ENCODE peak calls at places on chromosomes 16 and 17, in five cellular contexts. One of them, this sample, is unnamed.
A peak's percentile ranks its signal among the peaks of the same experiment; 100 is the strongest.

GRCh38 chr17:8006836-8007680 is 4.6 kb downstream of the GUCY2D start:
- DNase-seq in heart right ventricle: no peak
- DNase-seq in gastrocnemius medialis: no peak
- DNase-seq in ovary: no peak
- DNase-seq in heart left ventricle: no peak
- DNase-seq in this sample: no peak

GRCh38 chr16:49639739-49640388 is 216.0 kb downstream of the ZNF423 start:
- DNase-seq in heart right ventricle: peak; percentile 75
- DNase-seq in gastrocnemius medialis: no peak
- DNase-seq in ovary: peak; percentile 91
- DNase-seq in heart left ventricle: peak; percentile 63
- DNase-seq in this sample: no peak

GRCh38 chr16:4624827-4625616 is 396 bp downstream of the MGRN1 start:
- DNase-seq in heart right ventricle: peak; percentile 62
- DNase-seq in gastrocnemius medialis: no peak
- DNase-seq in ovary: peak; percentile 60
- DNase-seq in heart left ventricle: peak; percentile 72
- DNase-seq in this sample: peak; percentile 83

GRCh38 chr17:44559288-44560249 is 2.3 kb downstream of the FZD2 start:
- DNase-seq in heart right ventricle: no peak
- DNase-seq in gastrocnemius medialis: no peak
- DNase-seq in ovary: no peak
- DNase-seq in heart left ventricle: peak; percentile 22
- DNase-seq in this sample: no peak

GRCh38 chr17:45451131-45451530 is 18.5 kb upstream of the ARHGAP27 start:
- DNase-seq in heart right ventricle: no peak
- DNase-seq in gastrocnemius medialis: no peak
- DNase-seq in ovary: no peak
- DNase-seq in heart left ventricle: no peak
- DNase-seq in this sample: no peak

GRCh38 chr17:9802294-9802693 is 10.9 kb upstream of the DHRS7C start:
- DNase-seq in heart right ventricle: no peak
- DNase-seq in gastrocnemius medialis: no peak
- DNase-seq in ovary: no peak
- DNase-seq in heart left ventricle: no peak
- DNase-seq in this sample: no peak

GRCh38 chr16:1448536-1449116 is 4.3 kb upstream of the CCDC154 start:
- DNase-seq in heart right ventricle: no peak
- DNase-seq in gastrocnemius medialis: no peak
- DNase-seq in ovary: no peak
- DNase-seq in heart left ventricle: no peak
- DNase-seq in this sample: no peak

GRCh38 chr17:1473170-1473569 is 17.1 kb upstream of the CRK start:
- DNase-seq in heart right ventricle: no peak
- DNase-seq in gastrocnemius medialis: no peak
- DNase-seq in ovary: no peak
- DNase-seq in heart left ventricle: no peak
- DNase-seq in this sample: no peak

GRCh38 chr17:78406396-78406795 is 27.9 kb downstream of the PGS1 start:
- DNase-seq in heart right ventricle: no peak
- DNase-seq in gastrocnemius medialis: no peak
- DNase-seq in ovary: no peak
- DNase-seq in heart left ventricle: no peak
- DNase-seq in this sample: no peak

GRCh38 chr17:82440377-82440981 is 10.1 kb downstream of the CYBC1 start:
- DNase-seq in heart right ventricle: no peak
- DNase-seq in gastrocnemius medialis: no peak
- DNase-seq in ovary: no peak
- DNase-seq in heart left ventricle: no peak
- DNase-seq in this sample: peak; percentile 37

GRCh38 chr16:53478965-53479364 is 24.0 kb downstream of the AKTIP start:
- DNase-seq in heart right ventricle: no peak
- DNase-seq in gastrocnemius medialis: no peak
- DNase-seq in ovary: no peak
- DNase-seq in heart left ventricle: no peak
- DNase-seq in this sample: no peak

GRCh38 chr16:84689126-84689525 is 10.7 kb upstream of the USP10 start:
- DNase-seq in heart right ventricle: no peak
- DNase-seq in gastrocnemius medialis: no peak
- DNase-seq in ovary: no peak
- DNase-seq in heart left ventricle: no peak
- DNase-seq in this sample: no peak

GRCh38 chr17:60391419-60392041 is 403 bp downstream of the USP32 start:
- DNase-seq in heart right ventricle: no peak
- DNase-seq in gastrocnemius medialis: no peak
- DNase-seq in ovary: no peak
- DNase-seq in heart left ventricle: no peak
- DNase-seq in this sample: no peak

GRCh38 chr17:77829871-77830799 is 128.4 kb upstream of the TNRC6C start:
- DNase-seq in heart right ventricle: peak; percentile 86
- DNase-seq in gastrocnemius medialis: no peak
- DNase-seq in ovary: no peak
- DNase-seq in heart left ventricle: peak; percentile 80
- DNase-seq in this sample: peak; percentile 45

GRCh38 chr17:37774508-37774907 is 29.6 kb upstream of the HNF1B start:
- DNase-seq in heart right ventricle: no peak
- DNase-seq in gastrocnemius medialis: no peak
- DNase-seq in ovary: no peak
- DNase-seq in heart left ventricle: no peak
- DNase-seq in this sample: no peak

GRCh38 chr17:3905017-3905486 is 11.2 kb downstream of the P2RX1 start:
- DNase-seq in heart right ventricle: no peak
- DNase-seq in gastrocnemius medialis: no peak
- DNase-seq in ovary: no peak
- DNase-seq in heart left ventricle: no peak
- DNase-seq in this sample: no peak

GRCh38 chr17:66309793-66310192 is 7.4 kb downstream of the PRKCA start:
- DNase-seq in heart right ventricle: no peak
- DNase-seq in gastrocnemius medialis: no peak
- DNase-seq in ovary: no peak
- DNase-seq in heart left ventricle: no peak
- DNase-seq in this sample: no peak

GRCh38 chr16:84952335-84953050 is 58.8 kb downstream of the ZDHHC7 start:
- DNase-seq in heart right ventricle: peak; percentile 81
- DNase-seq in gastrocnemius medialis: peak; percentile 67
- DNase-seq in ovary: peak; percentile 81
- DNase-seq in heart left ventricle: peak; percentile 80
- DNase-seq in this sample: peak; percentile 69

GRCh38 chr16:81624718-81625543 is 154.2 kb upstream of the PLCG2 start:
- DNase-seq in heart right ventricle: no peak
- DNase-seq in gastrocnemius medialis: no peak
- DNase-seq in ovary: no peak
- DNase-seq in heart left ventricle: no peak
- DNase-seq in this sample: no peak

GRCh38 chr17:81631482-81631881 is 5.4 kb downstream of the NPLOC4 start:
- DNase-seq in heart right ventricle: no peak
- DNase-seq in gastrocnemius medialis: no peak
- DNase-seq in ovary: no peak
- DNase-seq in heart left ventricle: no peak
- DNase-seq in this sample: no peak

GRCh38 chr16:77840623-77841274 is 52.4 kb downstream of the VAT1L start:
- DNase-seq in heart right ventricle: no peak
- DNase-seq in gastrocnemius medialis: no peak
- DNase-seq in ovary: no peak
- DNase-seq in heart left ventricle: no peak
- DNase-seq in this sample: no peak

GRCh38 chr16:11624645-11625607 is 38.2 kb upstream of the LITAF start:
- DNase-seq in heart right ventricle: no peak
- DNase-seq in gastrocnemius medialis: no peak
- DNase-seq in ovary: no peak
- DNase-seq in heart left ventricle: no peak
- DNase-seq in this sample: no peak

GRCh38 chr16:53433930-53434435 is 288 bp upstream of the RBL2 start:
- DNase-seq in heart right ventricle: peak; percentile 87
- DNase-seq in gastrocnemius medialis: peak; percentile 73
- DNase-seq in ovary: peak; percentile 81
- DNase-seq in heart left ventricle: peak; percentile 91
- DNase-seq in this sample: no peak

DNA sequence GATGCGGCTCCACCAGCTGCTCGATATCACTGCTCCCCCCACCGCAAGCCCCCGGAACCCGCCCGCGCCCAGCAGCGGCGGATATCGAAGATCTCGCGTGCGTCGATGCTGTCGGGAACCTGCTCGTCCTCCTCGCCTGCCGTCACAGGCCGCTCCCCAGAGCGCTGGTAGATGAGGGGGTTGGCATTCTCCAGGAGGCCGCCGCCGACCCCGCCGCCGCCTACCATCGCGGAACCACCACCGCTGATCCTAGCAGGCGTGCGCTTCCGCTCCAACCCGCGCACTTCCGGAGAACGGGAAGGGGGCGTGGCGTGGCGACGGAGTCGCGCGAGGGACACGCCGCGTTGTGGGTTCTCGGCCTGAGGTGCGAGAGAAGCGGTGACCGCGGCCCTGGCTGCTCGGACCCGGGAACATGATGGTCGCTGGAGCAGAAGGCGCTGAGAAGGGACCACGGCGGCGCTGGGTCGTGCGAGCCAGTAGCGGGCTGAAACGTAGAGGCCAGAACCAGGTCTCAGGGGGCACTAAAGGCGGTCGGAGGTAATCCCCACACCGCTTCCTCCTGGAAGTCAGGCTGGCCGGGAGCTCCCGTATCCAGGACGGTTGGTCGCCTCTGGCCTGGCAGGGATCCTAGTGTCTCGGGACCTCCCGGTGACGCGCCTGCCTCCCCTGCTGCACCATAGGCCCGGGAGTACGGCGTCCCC is at the start of gene CIAO2B:
- DNase-seq in heart right ventricle: peak; percentile 90
- DNase-seq in gastrocnemius medialis: peak; percentile 77
- DNase-seq in ovary: peak; percentile 86
- DNase-seq in heart left ventricle: peak; percentile 93
- DNase-seq in this sample: peak; percentile 93
- H3K4me3 ChIP-seq in heart right ventricle: peak within 1 kb of the TSS; percentile 99
- H3K4me3 ChIP-seq in gastrocnemius medialis: peak within 1 kb of the TSS; percentile 88
- H3K4me3 ChIP-seq in ovary: peak within 1 kb of the TSS; percentile 99
- H3K4me3 ChIP-seq in heart left ventricle: peak within 1 kb of the TSS; percentile 99
- H3K4me3 ChIP-seq in this sample: peak within 1 kb of the TSS; percentile 98

DNA sequence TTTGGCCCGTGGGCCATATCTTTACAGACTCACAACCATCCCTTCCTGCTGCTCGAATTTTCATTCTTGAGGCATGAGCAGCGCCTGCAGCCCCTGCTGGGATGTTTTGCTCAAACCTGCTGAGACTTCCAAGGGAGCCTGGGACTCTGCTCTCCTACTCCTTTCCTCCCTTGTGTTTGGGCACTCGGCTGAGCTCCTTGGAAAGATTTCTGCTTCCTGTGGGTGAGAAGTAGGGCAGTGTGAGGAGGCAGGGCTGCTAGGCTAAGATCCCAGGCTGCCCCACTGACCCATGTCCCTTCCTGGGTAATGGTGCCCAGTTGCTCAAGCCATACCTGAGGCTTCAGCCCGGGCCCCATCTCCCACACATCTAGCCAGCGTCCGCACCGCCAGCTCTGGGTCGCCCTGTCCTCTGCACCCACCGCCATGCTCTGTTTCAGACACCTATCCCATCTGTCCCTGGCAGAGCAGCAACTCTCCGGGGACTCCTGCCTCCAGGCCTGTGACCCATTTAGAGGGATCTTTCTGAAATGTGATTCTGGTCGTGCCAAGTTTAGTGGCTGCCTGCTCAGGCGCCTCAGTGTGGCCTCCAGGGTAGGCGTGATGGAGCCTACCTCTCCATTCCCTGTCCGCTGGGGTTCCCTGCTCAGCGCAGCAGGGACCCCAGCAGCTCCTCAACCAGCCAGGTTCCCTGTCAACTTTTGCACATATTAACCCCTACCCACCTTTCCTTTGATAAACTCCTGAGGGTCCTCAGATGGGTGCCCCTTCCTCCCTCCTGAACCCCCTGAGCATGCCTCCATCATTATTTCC is 190.1 kb downstream of the CCDC182 start:
- DNase-seq in heart right ventricle: no peak
- DNase-seq in gastrocnemius medialis: peak; percentile 51
- DNase-seq in ovary: no peak
- DNase-seq in heart left ventricle: no peak
- DNase-seq in this sample: no peak
- TF ChIP-seq CTCF in heart right ventricle: no peak
- TF ChIP-seq CTCF in gastrocnemius medialis: no peak
- TF ChIP-seq CTCF in ovary: no peak
- TF ChIP-seq CTCF in heart left ventricle: no peak
- TF ChIP-seq CTCF in this sample: no peak

GRCh38 chr16:30122621-30123160 is 329 bp downstream of the MAPK3 start:
- DNase-seq in heart right ventricle: no peak
- DNase-seq in gastrocnemius medialis: no peak
- DNase-seq in ovary: no peak
- DNase-seq in heart left ventricle: no peak
- DNase-seq in this sample: no peak

GRCh38 chr16:30119428-30119827 is 3.6 kb downstream of the MAPK3 start:
- DNase-seq in heart right ventricle: no peak
- DNase-seq in gastrocnemius medialis: no peak
- DNase-seq in ovary: no peak
- DNase-seq in heart left ventricle: no peak
- DNase-seq in this sample: no peak

GRCh38 chr16:30124985-30125379 is 2.0 kb upstream of the MAPK3 start:
- DNase-seq in heart right ventricle: no peak
- DNase-seq in gastrocnemius medialis: no peak
- DNase-seq in ovary: no peak
- DNase-seq in heart left ventricle: no peak
- DNase-seq in this sample: no peak

GRCh38 chr16:30120340-30121105 is 2.5 kb downstream of the MAPK3 start:
- DNase-seq in heart right ventricle: no peak
- DNase-seq in gastrocnemius medialis: no peak
- DNase-seq in ovary: no peak
- DNase-seq in heart left ventricle: no peak
- DNase-seq in this sample: no peak

DNA sequence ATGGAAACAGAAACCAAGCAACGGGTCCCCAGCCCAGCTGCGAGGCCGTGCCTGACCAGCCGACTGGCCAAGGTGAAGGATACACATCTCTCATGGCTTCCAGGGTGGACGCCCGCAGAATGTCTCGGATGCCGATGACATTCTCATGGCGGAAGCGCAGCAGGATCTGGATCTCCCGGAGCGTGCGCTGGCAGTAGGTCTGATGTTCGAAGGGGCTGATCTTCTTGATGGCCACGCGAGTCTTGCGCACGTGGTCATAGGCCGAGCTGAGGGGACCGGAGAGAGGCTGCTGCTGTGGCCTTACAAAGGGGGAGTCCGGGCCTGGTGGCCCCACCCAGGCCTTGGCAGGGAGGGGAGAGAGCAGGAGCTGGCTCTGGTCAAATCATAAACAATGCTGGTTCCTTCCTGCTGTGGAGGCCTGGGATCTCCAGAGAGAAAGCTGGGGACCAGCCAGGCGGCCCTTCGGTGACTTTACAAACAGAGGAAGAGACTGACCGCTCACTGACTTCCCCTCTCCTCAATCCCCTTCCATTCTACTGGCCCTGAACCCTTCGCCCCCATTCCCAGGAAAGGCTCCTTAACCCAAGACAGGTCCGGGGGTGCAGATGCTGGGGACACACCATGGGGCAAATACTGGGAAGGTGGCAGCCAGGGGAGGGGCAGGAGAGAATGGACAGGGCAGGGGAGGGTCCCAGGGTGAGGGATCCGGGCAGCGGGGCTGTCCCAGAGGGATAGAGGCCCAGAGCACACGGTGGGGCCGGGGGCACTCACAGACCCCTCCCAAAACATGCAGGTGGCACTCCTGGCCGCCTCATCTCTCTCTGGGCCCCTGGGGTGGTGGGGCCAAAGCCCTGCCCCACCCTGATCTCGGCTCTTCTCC is 1.0 kb downstream of the MAPK3 start:
- DNase-seq in heart right ventricle: peak; percentile 87
- DNase-seq in gastrocnemius medialis: peak; percentile 18
- DNase-seq in ovary: peak; percentile 51
- DNase-seq in heart left ventricle: peak; percentile 83
- DNase-seq in this sample: peak; percentile 55
- H3K4me3 ChIP-seq in heart right ventricle: peak overlapping the region; percentile 92
- H3K4me3 ChIP-seq in gastrocnemius medialis: peak overlapping the region; percentile 83
- H3K4me3 ChIP-seq in ovary: peak overlapping the region; percentile 96
- H3K4me3 ChIP-seq in heart left ventricle: peak overlapping the region; percentile 96
- H3K4me3 ChIP-seq in this sample: peak overlapping the region; percentile 67

GRCh38 chr16:61007694-61008093 is 1028.5 kb downstream of the CDH8 start:
- DNase-seq in heart right ventricle: no peak
- DNase-seq in gastrocnemius medialis: no peak
- DNase-seq in ovary: no peak
- DNase-seq in heart left ventricle: no peak
- DNase-seq in this sample: no peak
- TF ChIP-seq CTCF in heart right ventricle: no peak
- TF ChIP-seq CTCF in gastrocnemius medialis: no peak
- TF ChIP-seq CTCF in ovary: no peak
- TF ChIP-seq CTCF in heart left ventricle: no peak
- TF ChIP-seq CTCF in this sample: no peak

This sample was measured in right lobe of liver.